ENCODE peak calls at places on chromosomes 7 and 10, in nine cellular contexts. One of them, this sample, is unnamed.

GRCh38 chr10:132634241-132634946 is 96.8 kb downstream of the INPP5A start:
- DNase-seq in foreskin fibroblast: no peak
- DNase-seq in fibroblast of pulmonary artery: no peak
- DNase-seq in upper lobe of right lung: peak; percentile 45
- DNase-seq in uterus: no peak
- DNase-seq in activated CD8-positive, alpha-beta T cell treated with anti-CD3 and anti-CD28 coated beads for 36 hours: peak; percentile 28
- DNase-seq in lower lobe of right lung: no peak
- DNase-seq in heart left ventricle: no peak
- DNase-seq in kidney: no peak
- DNase-seq in this sample: no peak

GRCh38 chr10:59754951-59755350 is 1.7 kb upstream of the MRLN start:
- DNase-seq in kidney: no peak
- DNase-seq in fibroblast of pulmonary artery: no peak
- DNase-seq in heart left ventricle: no peak
- DNase-seq in activated CD8-positive, alpha-beta T cell treated with anti-CD3 and anti-CD28 coated beads for 36 hours: no peak
- DNase-seq in upper lobe of right lung: no peak
- DNase-seq in foreskin fibroblast: no peak
- DNase-seq in uterus: no peak
- DNase-seq in lower lobe of right lung: no peak
- DNase-seq in this sample: no peak

GRCh38 chr10:43373461-43373860 is 2.0 kb downstream of the FXYD4 start:
- DNase-seq in upper lobe of right lung: no peak
- DNase-seq in heart left ventricle: no peak
- DNase-seq in kidney: peak; percentile 15
- DNase-seq in activated CD8-positive, alpha-beta T cell treated with anti-CD3 and anti-CD28 coated beads for 36 hours: no peak
- DNase-seq in foreskin fibroblast: no peak
- DNase-seq in fibroblast of pulmonary artery: no peak
- DNase-seq in lower lobe of right lung: peak; percentile 12
- DNase-seq in uterus: no peak
- DNase-seq in this sample: no peak

GRCh38 chr7:105674200-105675030 is 93.1 kb upstream of the EFCAB10 start:
- DNase-seq in upper lobe of right lung: no peak
- DNase-seq in fibroblast of pulmonary artery: no peak
- DNase-seq in uterus: no peak
- DNase-seq in activated CD8-positive, alpha-beta T cell treated with anti-CD3 and anti-CD28 coated beads for 36 hours: peak; percentile 52
- DNase-seq in heart left ventricle: no peak
- DNase-seq in lower lobe of right lung: no peak
- DNase-seq in foreskin fibroblast: no peak
- DNase-seq in kidney: no peak
- DNase-seq in this sample: no peak

GRCh38 chr7:148481147-148481526 is 109.4 kb upstream of the C7orf33 start:
- DNase-seq in foreskin fibroblast: no peak
- DNase-seq in upper lobe of right lung: no peak
- DNase-seq in uterus: no peak
- DNase-seq in heart left ventricle: no peak
- DNase-seq in activated CD8-positive, alpha-beta T cell treated with anti-CD3 and anti-CD28 coated beads for 36 hours: no peak
- DNase-seq in lower lobe of right lung: no peak
- DNase-seq in kidney: no peak
- DNase-seq in fibroblast of pulmonary artery: no peak
- DNase-seq in this sample: no peak

GRCh38 chr10:132248455-132249231 is 59.1 kb downstream of the STK32C start:
- DNase-seq in kidney: no peak
- DNase-seq in upper lobe of right lung: peak; percentile 80
- DNase-seq in fibroblast of pulmonary artery: peak; percentile 20
- DNase-seq in lower lobe of right lung: no peak
- DNase-seq in activated CD8-positive, alpha-beta T cell treated with anti-CD3 and anti-CD28 coated beads for 36 hours: peak; percentile 59
- DNase-seq in heart left ventricle: no peak
- DNase-seq in foreskin fibroblast: peak; percentile 29
- DNase-seq in uterus: no peak
- DNase-seq in this sample: no peak

GRCh38 chr7:101630591-101630990 is 1.5 kb upstream of the MYL10 start:
- DNase-seq in upper lobe of right lung: no peak
- DNase-seq in fibroblast of pulmonary artery: peak; percentile 16
- DNase-seq in heart left ventricle: no peak
- DNase-seq in lower lobe of right lung: no peak
- DNase-seq in activated CD8-positive, alpha-beta T cell treated with anti-CD3 and anti-CD28 coated beads for 36 hours: no peak
- DNase-seq in foreskin fibroblast: peak; percentile 28
- DNase-seq in kidney: no peak
- DNase-seq in uterus: no peak
- DNase-seq in this sample: no peak

GRCh38 chr10:1033601-1034000 is 7.9 kb upstream of the IDI2 start:
- DNase-seq in foreskin fibroblast: no peak
- DNase-seq in fibroblast of pulmonary artery: no peak
- DNase-seq in kidney: no peak
- DNase-seq in heart left ventricle: no peak
- DNase-seq in upper lobe of right lung: no peak
- DNase-seq in lower lobe of right lung: no peak
- DNase-seq in activated CD8-positive, alpha-beta T cell treated with anti-CD3 and anti-CD28 coated beads for 36 hours: no peak
- DNase-seq in uterus: no peak
- DNase-seq in this sample: no peak

GRCh38 chr7:149855368-149856305 is 17.5 kb downstream of the ZNF862 start:
- DNase-seq in lower lobe of right lung: no peak
- DNase-seq in kidney: no peak
- DNase-seq in heart left ventricle: no peak
- DNase-seq in activated CD8-positive, alpha-beta T cell treated with anti-CD3 and anti-CD28 coated beads for 36 hours: no peak
- DNase-seq in upper lobe of right lung: no peak
- DNase-seq in fibroblast of pulmonary artery: peak; percentile 63
- DNase-seq in foreskin fibroblast: peak; percentile 74
- DNase-seq in uterus: no peak
- DNase-seq in this sample: no peak

GRCh38 chr7:19713676-19714075 is 4.8 kb upstream of the POLR1F start:
- DNase-seq in upper lobe of right lung: no peak
- DNase-seq in fibroblast of pulmonary artery: peak; percentile 69
- DNase-seq in heart left ventricle: no peak
- DNase-seq in uterus: peak; percentile 36
- DNase-seq in lower lobe of right lung: no peak
- DNase-seq in foreskin fibroblast: peak; percentile 67
- DNase-seq in kidney: no peak
- DNase-seq in activated CD8-positive, alpha-beta T cell treated with anti-CD3 and anti-CD28 coated beads for 36 hours: peak; percentile 65
- DNase-seq in this sample: no peak

GRCh38 chr7:22129166-22129565 is 183.5 kb upstream of the CDCA7L start:
- DNase-seq in upper lobe of right lung: no peak
- DNase-seq in activated CD8-positive, alpha-beta T cell treated with anti-CD3 and anti-CD28 coated beads for 36 hours: no peak
- DNase-seq in fibroblast of pulmonary artery: no peak
- DNase-seq in uterus: no peak
- DNase-seq in foreskin fibroblast: no peak
- DNase-seq in lower lobe of right lung: no peak
- DNase-seq in kidney: no peak
- DNase-seq in heart left ventricle: no peak
- DNase-seq in this sample: no peak

GRCh38 chr7:22127835-22128527 is 182.3 kb upstream of the CDCA7L start:
- DNase-seq in kidney: no peak
- DNase-seq in fibroblast of pulmonary artery: peak; percentile 78
- DNase-seq in heart left ventricle: no peak
- DNase-seq in upper lobe of right lung: no peak
- DNase-seq in lower lobe of right lung: no peak
- DNase-seq in uterus: no peak
- DNase-seq in activated CD8-positive, alpha-beta T cell treated with anti-CD3 and anti-CD28 coated beads for 36 hours: no peak
- DNase-seq in foreskin fibroblast: no peak
- DNase-seq in this sample: no peak

GRCh38 chr7:22128528-22128920 is 182.8 kb upstream of the CDCA7L start:
- DNase-seq in uterus: no peak
- DNase-seq in fibroblast of pulmonary artery: no peak
- DNase-seq in foreskin fibroblast: no peak
- DNase-seq in activated CD8-positive, alpha-beta T cell treated with anti-CD3 and anti-CD28 coated beads for 36 hours: no peak
- DNase-seq in kidney: no peak
- DNase-seq in upper lobe of right lung: no peak
- DNase-seq in heart left ventricle: no peak
- DNase-seq in lower lobe of right lung: no peak
- DNase-seq in this sample: no peak

GRCh38 chr7:22125436-22125835 is 179.7 kb upstream of the CDCA7L start:
- DNase-seq in uterus: no peak
- DNase-seq in kidney: no peak
- DNase-seq in heart left ventricle: no peak
- DNase-seq in upper lobe of right lung: no peak
- DNase-seq in foreskin fibroblast: no peak
- DNase-seq in lower lobe of right lung: no peak
- DNase-seq in activated CD8-positive, alpha-beta T cell treated with anti-CD3 and anti-CD28 coated beads for 36 hours: no peak
- DNase-seq in fibroblast of pulmonary artery: no peak
- DNase-seq in this sample: no peak

DNA sequence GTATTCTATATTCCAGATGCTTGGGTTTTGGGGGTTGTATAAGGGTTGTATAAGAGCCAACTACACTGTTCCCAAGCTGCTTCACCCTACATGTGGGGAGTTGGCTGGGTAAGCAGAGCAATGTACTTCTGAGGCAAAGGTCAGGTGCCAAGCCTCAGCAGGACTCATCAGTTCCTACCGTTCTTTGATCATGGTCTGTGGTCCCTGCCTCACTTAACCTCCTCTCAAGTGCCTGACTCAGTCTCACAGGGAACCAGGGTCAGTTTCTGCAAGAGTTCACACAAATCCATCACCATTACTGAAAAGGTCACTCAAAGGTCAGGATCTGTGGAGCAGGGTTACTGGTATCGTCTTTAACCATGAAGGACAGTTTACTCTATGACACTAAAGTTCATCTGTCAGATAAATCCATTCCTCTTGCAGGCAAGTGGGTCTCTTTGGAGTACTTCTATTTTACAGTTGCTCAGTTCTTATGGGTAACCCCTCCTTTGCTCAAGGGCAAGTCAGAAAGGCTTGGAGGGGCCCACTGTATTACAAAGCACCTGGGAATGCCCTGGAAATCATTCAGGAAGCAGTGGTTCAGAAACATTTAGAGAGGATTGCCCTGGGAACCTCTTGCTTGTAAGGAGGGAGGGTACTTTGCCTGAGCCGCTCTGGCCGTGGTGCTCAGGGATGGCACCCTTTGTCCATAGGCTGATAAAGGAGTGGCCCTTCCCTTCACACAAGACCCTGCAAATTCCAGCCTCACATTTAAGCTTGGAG is 184.3 kb upstream of the CDCA7L start:
- DNase-seq in fibroblast of pulmonary artery: no peak
- DNase-seq in uterus: no peak
- DNase-seq in heart left ventricle: no peak
- DNase-seq in upper lobe of right lung: no peak
- DNase-seq in kidney: no peak
- DNase-seq in activated CD8-positive, alpha-beta T cell treated with anti-CD3 and anti-CD28 coated beads for 36 hours: no peak
- DNase-seq in lower lobe of right lung: no peak
- DNase-seq in foreskin fibroblast: no peak
- DNase-seq in this sample: no peak
- TF ChIP-seq CTCF in fibroblast of pulmonary artery: no peak
- TF ChIP-seq CTCF in uterus: no peak
- TF ChIP-seq CTCF in heart left ventricle: no peak
- TF ChIP-seq CTCF in upper lobe of right lung: no peak
- TF ChIP-seq CTCF in kidney: no peak
- TF ChIP-seq CTCF in activated CD8-positive, alpha-beta T cell treated with anti-CD3 and anti-CD28 coated beads for 36 hours: no peak
- TF ChIP-seq CTCF in lower lobe of right lung: no peak
- TF ChIP-seq CTCF in foreskin fibroblast: no peak
- TF ChIP-seq CTCF in this sample: no peak

GRCh38 chr10:16521311-16522016 is at the start of gene C1QL3:
- DNase-seq in heart left ventricle: no peak
- DNase-seq in foreskin fibroblast: peak; percentile 67
- DNase-seq in activated CD8-positive, alpha-beta T cell treated with anti-CD3 and anti-CD28 coated beads for 36 hours: peak; percentile 54
- DNase-seq in kidney: no peak
- DNase-seq in fibroblast of pulmonary artery: peak; percentile 35
- DNase-seq in uterus: no peak
- DNase-seq in upper lobe of right lung: no peak
- DNase-seq in lower lobe of right lung: no peak
- DNase-seq in this sample: no peak

GRCh38 chr10:16519908-16520861 is 1.5 kb downstream of the C1QL3 start:
- DNase-seq in uterus: no peak
- DNase-seq in fibroblast of pulmonary artery: no peak
- DNase-seq in foreskin fibroblast: peak; percentile 16
- DNase-seq in upper lobe of right lung: no peak
- DNase-seq in lower lobe of right lung: no peak
- DNase-seq in heart left ventricle: no peak
- DNase-seq in kidney: no peak
- DNase-seq in activated CD8-positive, alpha-beta T cell treated with anti-CD3 and anti-CD28 coated beads for 36 hours: peak; percentile 32
- DNase-seq in this sample: no peak

GRCh38 chr10:16519250-16519907 is 2.3 kb downstream of the C1QL3 start:
- DNase-seq in upper lobe of right lung: no peak
- DNase-seq in kidney: no peak
- DNase-seq in lower lobe of right lung: no peak
- DNase-seq in activated CD8-positive, alpha-beta T cell treated with anti-CD3 and anti-CD28 coated beads for 36 hours: no peak
- DNase-seq in heart left ventricle: no peak
- DNase-seq in foreskin fibroblast: peak; percentile 22
- DNase-seq in fibroblast of pulmonary artery: no peak
- DNase-seq in uterus: no peak
- DNase-seq in this sample: no peak

GRCh38 chr10:16520900-16521299 is 779 bp downstream of the C1QL3 start:
- DNase-seq in uterus: no peak
- DNase-seq in activated CD8-positive, alpha-beta T cell treated with anti-CD3 and anti-CD28 coated beads for 36 hours: peak; percentile 59
- DNase-seq in upper lobe of right lung: peak; percentile 70
- DNase-seq in foreskin fibroblast: peak; percentile 68
- DNase-seq in lower lobe of right lung: no peak
- DNase-seq in fibroblast of pulmonary artery: peak; percentile 10
- DNase-seq in kidney: peak; percentile 79
- DNase-seq in heart left ventricle: no peak
- DNase-seq in this sample: no peak

GRCh38 chr10:16518822-16519221 is 2.9 kb downstream of the C1QL3 start:
- DNase-seq in upper lobe of right lung: no peak
- DNase-seq in lower lobe of right lung: no peak
- DNase-seq in fibroblast of pulmonary artery: peak; percentile 7
- DNase-seq in heart left ventricle: no peak
- DNase-seq in foreskin fibroblast: no peak
- DNase-seq in activated CD8-positive, alpha-beta T cell treated with anti-CD3 and anti-CD28 coated beads for 36 hours: no peak
- DNase-seq in uterus: no peak
- DNase-seq in kidney: no peak
- DNase-seq in this sample: no peak
- TF ChIP-seq CTCF in upper lobe of right lung: peak; percentile 19
- TF ChIP-seq CTCF in lower lobe of right lung: peak; percentile 18
- TF ChIP-seq CTCF in fibroblast of pulmonary artery: peak; percentile 37
- TF ChIP-seq CTCF in heart left ventricle: no peak
- TF ChIP-seq CTCF in foreskin fibroblast: peak; percentile 18
- TF ChIP-seq CTCF in activated CD8-positive, alpha-beta T cell treated with anti-CD3 and anti-CD28 coated beads for 36 hours: no peak
- TF ChIP-seq CTCF in uterus: no peak
- TF ChIP-seq CTCF in kidney: no peak
- TF ChIP-seq CTCF in this sample: peak; percentile 31

GRCh38 chr10:131049051-131049450 is 262.5 kb downstream of the TCERG1L start:
- DNase-seq in uterus: no peak
- DNase-seq in activated CD8-positive, alpha-beta T cell treated with anti-CD3 and anti-CD28 coated beads for 36 hours: no peak
- DNase-seq in kidney: no peak
- DNase-seq in lower lobe of right lung: no peak
- DNase-seq in upper lobe of right lung: no peak
- DNase-seq in heart left ventricle: no peak
- DNase-seq in foreskin fibroblast: no peak
- DNase-seq in fibroblast of pulmonary artery: no peak
- DNase-seq in this sample: no peak
- TF ChIP-seq CTCF in uterus: no peak
- TF ChIP-seq CTCF in activated CD8-positive, alpha-beta T cell treated with anti-CD3 and anti-CD28 coated beads for 36 hours: no peak
- TF ChIP-seq CTCF in kidney: no peak
- TF ChIP-seq CTCF in lower lobe of right lung: no peak
- TF ChIP-seq CTCF in upper lobe of right lung: no peak
- TF ChIP-seq CTCF in heart left ventricle: no peak
- TF ChIP-seq CTCF in foreskin fibroblast: no peak
- TF ChIP-seq CTCF in fibroblast of pulmonary artery: no peak
- TF ChIP-seq CTCF in this sample: no peak

DNA sequence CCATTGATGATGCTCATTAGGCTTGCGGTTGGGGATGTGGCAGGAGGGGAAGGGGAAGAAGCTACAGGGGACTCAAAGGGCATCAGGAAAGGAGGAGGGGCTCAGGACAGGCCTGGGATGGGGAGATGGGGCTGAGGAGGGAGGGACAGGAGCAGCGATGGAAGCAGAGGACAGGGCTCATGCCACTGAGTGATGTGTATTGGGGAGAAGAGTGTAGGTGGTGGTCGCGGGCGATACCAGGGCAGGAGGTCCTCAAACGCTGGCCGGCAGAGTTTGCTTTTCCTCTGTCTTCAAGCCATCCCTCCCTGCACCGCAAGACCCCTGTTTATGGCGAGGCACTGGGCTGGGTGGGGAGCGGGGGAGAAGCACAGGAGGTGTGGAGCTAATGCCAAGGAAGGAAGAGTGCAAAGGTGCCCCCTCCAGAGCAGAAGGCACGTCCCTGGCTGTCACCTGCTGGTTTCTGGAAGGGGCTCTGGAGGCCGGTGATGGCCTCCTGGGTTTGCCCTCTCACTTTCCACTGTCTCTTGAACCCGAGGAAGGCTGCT is 134.7 kb downstream of the SVIL start:
- DNase-seq in upper lobe of right lung: no peak
- DNase-seq in kidney: no peak
- DNase-seq in foreskin fibroblast: no peak
- DNase-seq in activated CD8-positive, alpha-beta T cell treated with anti-CD3 and anti-CD28 coated beads for 36 hours: no peak
- DNase-seq in heart left ventricle: no peak
- DNase-seq in uterus: no peak
- DNase-seq in fibroblast of pulmonary artery: no peak
- DNase-seq in lower lobe of right lung: no peak
- DNase-seq in this sample: peak; percentile 69
- TF ChIP-seq CTCF in upper lobe of right lung: no peak
- TF ChIP-seq CTCF in kidney: no peak
- TF ChIP-seq CTCF in foreskin fibroblast: no peak
- TF ChIP-seq CTCF in activated CD8-positive, alpha-beta T cell treated with anti-CD3 and anti-CD28 coated beads for 36 hours: no peak
- TF ChIP-seq CTCF in heart left ventricle: no peak
- TF ChIP-seq CTCF in uterus: no peak
- TF ChIP-seq CTCF in fibroblast of pulmonary artery: no peak
- TF ChIP-seq CTCF in lower lobe of right lung: no peak
- TF ChIP-seq CTCF in this sample: no peak